ENCODE peak calls at places on chromosomes 12 and 14, in ten cellular contexts. I is brain microvascular endothelial cell; S is pancreas; J is heart right ventricle; W is CD8-positive, alpha-beta T cell; U is kidney; C is psoas muscle; Q is ovary; V is A549; O is transverse colon. K is an unnamed sample.
A peak's percentile ranks its signal among the peaks of the same experiment; 100 is the strongest.

GRCh38 chr12:121441555-121441954 is 41.6 kb downstream of the RNF34 start:
- DNase-seq in I (no peak), S (no peak), J (no peak), W (no peak), U (no peak), C (no peak), Q (no peak), V (peak; percentile 40), O (no peak), K (no peak)

GRCh38 chr12:105109465-105110212 is 2.1 kb downstream of the WASHC4 start:
- DNase-seq in I (peak; percentile 40), S (no peak), J (no peak), W (no peak), U (no peak), C (no peak), Q (no peak), V (no peak), O (no peak), K (peak; percentile 26)

GRCh38 chr12:46763230-46763629 is 62.6 kb downstream of the SLC38A4 start:
- DNase-seq in I (no peak), S (no peak), J (no peak), W (no peak), U (no peak), C (no peak), Q (no peak), V (no peak), O (no peak), K (no peak)

GRCh38 chr14:53391156-53391555 is 238.0 kb upstream of the DDHD1 start:
- DNase-seq in I (peak; percentile 47), S (no peak), J (no peak), W (no peak), U (no peak), C (no peak), Q (peak; percentile 22), V (no peak), O (no peak), K (peak; percentile 47)

GRCh38 chr12:68538722-68539614 is 71.7 kb upstream of the RAP1B start:
- DNase-seq in I (peak; percentile 62), S (no peak), J (peak; percentile 83), W (peak; percentile 40), U (peak; percentile 85), C (peak; percentile 71), Q (peak; percentile 52), V (no peak), O (peak; percentile 24), K (no peak)

GRCh38 chr14:78153069-78153351 is 17.2 kb upstream of the NRXN3 start:
- DNase-seq in I (no peak), S (no peak), J (no peak), W (no peak), U (no peak), C (no peak), Q (no peak), V (no peak), O (no peak), K (peak; percentile 12)

GRCh38 chr14:93490001-93490400 is 59.3 kb downstream of the UNC79 start:
- DNase-seq in I (no peak), S (no peak), J (no peak), W (no peak), U (no peak), C (no peak), Q (no peak), V (no peak), O (no peak), K (no peak)

GRCh38 chr12:130436741-130437501 is 99.2 kb downstream of the PIWIL1 start:
- DNase-seq in I (no peak), S (peak; percentile 41), J (no peak), W (no peak), U (peak; percentile 62), C (peak; percentile 42), Q (no peak), V (no peak), O (no peak), K (no peak)

GRCh38 chr12:51752490-51752889 is 96.0 kb downstream of the FIGNL2 start:
- DNase-seq in I (peak; percentile 72), S (peak; percentile 68), J (peak; percentile 76), W (no peak), U (peak; percentile 70), C (peak; percentile 63), Q (no peak), V (no peak), O (peak; percentile 27), K (peak; percentile 34)

GRCh38 chr12:57726884-57727757 is 11.4 kb downstream of the AGAP2 start:
- DNase-seq in I (no peak), S (peak; percentile 75), J (no peak), W (no peak), U (peak; percentile 88), C (peak; percentile 82), Q (peak; percentile 71), V (no peak), O (peak; percentile 33), K (no peak)

GRCh38 chr12:122527478-122527944 is 462 bp downstream of the KNTC1 start:
- DNase-seq in I (peak; percentile 11), S (no peak), J (no peak), W (no peak), U (no peak), C (no peak), Q (no peak), V (peak; percentile 27), O (peak; percentile 20), K (peak; percentile 39)

GRCh38 chr12:122526683-122527477 is at the start of the genes KNTC1 and RSRC2:
- DNase-seq in I (peak; percentile 100), S (peak; percentile 94), J (peak; percentile 100), W (peak; percentile 94), U (peak; percentile 99), C (peak; percentile 98), Q (peak; percentile 95), V (peak; percentile 99), O (peak; percentile 99), K (peak; percentile 99)

GRCh38 chr12:122528992-122529391 is 1.9 kb downstream of the KNTC1 start:
- DNase-seq in I (no peak), S (no peak), J (no peak), W (no peak), U (no peak), C (no peak), Q (no peak), V (no peak), O (no peak), K (no peak)

GRCh38 chr12:122523846-122524718 is 2.7 kb downstream of the RSRC2 start:
- DNase-seq in I (no peak), S (no peak), J (no peak), W (no peak), U (no peak), C (no peak), Q (no peak), V (no peak), O (no peak), K (no peak)

DNA sequence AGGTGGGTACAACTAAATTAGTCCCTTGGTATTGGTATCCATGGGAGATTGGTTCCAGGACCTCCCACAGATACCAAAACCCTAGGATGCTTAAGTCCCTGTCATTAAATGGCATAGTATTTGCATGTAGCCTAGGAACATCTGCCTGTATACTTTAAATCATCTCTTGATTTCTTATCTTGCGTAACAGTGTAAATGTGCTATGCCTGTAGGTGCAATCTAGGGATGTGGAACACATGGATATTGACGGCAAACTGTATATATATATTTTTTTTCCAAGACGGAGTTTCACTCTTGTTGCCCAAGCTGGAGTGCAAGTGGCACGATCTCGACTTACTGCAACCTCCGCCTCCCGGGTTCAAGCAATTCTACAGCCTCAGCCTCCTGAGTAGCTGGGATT is 1.5 kb downstream of the KNTC1 start:
- DNase-seq in I (no peak), S (no peak), J (no peak), W (no peak), U (no peak), C (no peak), Q (no peak), V (no peak), O (no peak), K (no peak)
- TF ChIP-seq CTCF in I (no peak), S (no peak), J (no peak), W (no peak), U (no peak), C (no peak), Q (no peak), V (no peak), O (no peak), K (no peak)

DNA sequence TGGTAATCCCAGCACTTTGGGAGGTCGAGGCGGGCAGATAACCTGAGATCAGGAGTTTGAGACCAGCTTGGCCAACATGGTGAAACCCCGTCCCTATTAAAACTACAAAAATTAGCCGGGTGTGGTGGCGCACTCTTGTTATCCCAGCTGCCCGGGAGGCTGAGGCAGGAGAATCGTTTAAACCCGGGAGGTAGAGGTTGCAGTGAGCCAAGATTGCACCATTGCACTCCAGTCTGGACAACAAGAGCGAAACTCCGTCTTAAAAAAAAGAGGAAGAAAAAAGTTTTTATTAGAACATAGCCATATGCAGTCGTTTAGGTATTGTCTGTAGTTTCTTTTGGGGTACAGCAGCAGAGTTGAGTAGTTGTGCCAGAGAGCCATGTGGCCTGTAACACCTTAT is 2.0 kb downstream of the ADIPOR2 start:
- DNase-seq in I (no peak), S (no peak), J (no peak), W (no peak), U (peak; percentile 32), C (no peak), Q (no peak), V (no peak), O (no peak), K (no peak)
- H3K27ac ChIP-seq in I (no peak overlapping the region), S (no peak overlapping the region), J (no peak overlapping the region), W (no peak overlapping the region), U (no peak overlapping the region), C (no peak overlapping the region), Q (no peak overlapping the region), V (no peak overlapping the region), O (no peak overlapping the region), K (no peak overlapping the region)

DNA sequence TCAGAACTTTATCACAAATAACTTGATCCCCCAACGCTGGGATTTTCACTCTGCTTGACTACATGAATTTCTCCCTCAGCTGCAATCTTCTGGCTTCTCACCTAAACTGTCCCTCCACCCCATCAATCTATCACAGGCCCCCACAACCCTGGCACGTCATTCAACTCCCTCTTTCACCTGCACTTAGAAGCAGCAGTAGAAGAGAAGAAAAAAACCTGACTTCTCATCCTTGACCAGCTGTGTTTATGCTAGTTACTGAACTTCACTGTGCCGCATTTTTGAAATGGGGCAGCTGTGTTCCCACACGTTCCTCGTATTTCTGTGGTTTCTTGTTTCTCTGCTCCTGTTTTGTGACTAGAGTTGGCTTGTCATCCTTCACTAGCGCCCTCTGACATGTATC is 35.0 kb downstream of the ITPR2 start:
- DNase-seq in I (peak; percentile 41), S (no peak), J (no peak), W (no peak), U (no peak), C (no peak), Q (no peak), V (no peak), O (no peak), K (no peak)
- TF ChIP-seq CTCF in I (no peak), S (no peak), J (no peak), W (no peak), U (no peak), C (no peak), Q (no peak), V (no peak), O (no peak), K (no peak)

DNA sequence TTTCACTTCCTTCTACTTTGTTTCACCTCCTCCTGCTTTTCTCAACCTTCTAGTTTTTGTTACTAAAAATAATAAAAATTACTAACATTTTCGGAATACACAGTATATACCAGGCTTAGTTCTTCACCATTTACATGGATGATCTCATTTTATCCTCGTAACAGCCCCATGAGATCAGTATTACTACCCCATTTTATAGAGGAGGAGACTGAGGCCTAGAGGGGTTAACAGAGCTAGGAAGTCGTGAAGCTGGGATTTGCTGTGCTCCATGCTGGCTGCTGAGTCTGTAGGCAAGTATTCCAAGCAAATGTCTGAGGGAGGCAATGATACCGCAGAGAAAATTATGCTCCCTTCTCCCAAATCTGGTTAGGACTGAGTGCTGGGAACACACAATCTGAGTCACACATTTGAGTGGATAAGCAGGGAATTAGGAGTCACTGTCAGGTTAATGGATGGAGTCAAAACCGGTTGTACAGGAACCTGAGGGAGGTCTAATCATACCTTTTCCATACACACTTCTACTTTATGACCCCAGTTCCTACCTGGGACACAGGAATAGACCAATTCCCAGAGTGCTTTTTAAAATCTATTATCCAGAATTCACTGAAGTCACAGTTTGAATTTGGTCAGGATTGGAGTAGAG is 51.1 kb downstream of the ZFYVE26 start:
- DNase-seq in I (no peak), S (no peak), J (no peak), W (no peak), U (no peak), C (no peak), Q (no peak), V (no peak), O (no peak), K (peak; percentile 70)
- H3K27ac ChIP-seq in I (no peak overlapping the region), S (no peak overlapping the region), J (no peak overlapping the region), W (no peak overlapping the region), U (no peak overlapping the region), C (no peak overlapping the region), Q (no peak overlapping the region), V (no peak overlapping the region), O (peak overlapping the region; percentile 78), K (no peak overlapping the region)

K was measured in RWPE1.